ENCODE peak calls at places on chromosomes 5 and 9, in eight cellular contexts. S, O, L, U, K, E, T and G are unnamed samples.

GRCh38 chr9:132545578-132545977 is 36.8 kb upstream of the BARHL1 start:
- DNase-seq in S (no peak), O (no peak), L (no peak), U (no peak), K (no peak), E (no peak), T (no peak), G (no peak)

GRCh38 chr5:64811050-64811640 is 42.4 kb downstream of the CWC27 start:
- DNase-seq in S (no peak), O (peak), L (no peak), U (peak), K (peak), E (no peak), T (no peak), G (no peak)

GRCh38 chr9:91308144-91308543 is 53.6 kb downstream of the AUH start:
- DNase-seq in S (no peak), O (no peak), L (no peak), U (no peak), K (no peak), E (no peak), T (no peak), G (no peak)

GRCh38 chr5:79692586-79692985 is 3.0 kb downstream of the CMYA5 start:
- DNase-seq in S (no peak), O (peak), L (no peak), U (no peak), K (no peak), E (no peak), T (no peak), G (no peak)

GRCh38 chr9:76732341-76732958 is 31.8 kb upstream of the PCA3 start:
- DNase-seq in S (no peak), O (no peak), L (no peak), U (no peak), K (no peak), E (no peak), T (no peak), G (no peak)

GRCh38 chr9:83475741-83476140 is 62.5 kb downstream of the FRMD3 start:
- DNase-seq in S (no peak), O (peak), L (no peak), U (no peak), K (no peak), E (no peak), T (no peak), G (no peak)

GRCh38 chr9:128469070-128469469 is 13.3 kb downstream of the ODF2 start:
- DNase-seq in S (no peak), O (no peak), L (no peak), U (no peak), K (no peak), E (no peak), T (no peak), G (no peak)

GRCh38 chr9:90854637-90855036 is 53.0 kb downstream of the SYK start:
- DNase-seq in S (no peak), O (peak), L (no peak), U (no peak), K (no peak), E (no peak), T (no peak), G (no peak)

GRCh38 chr5:40386293-40386692 is 293.4 kb upstream of the PTGER4 start:
- DNase-seq in S (no peak), O (peak), L (no peak), U (peak), K (no peak), E (peak), T (no peak), G (no peak)
- H3K4me3 ChIP-seq in S (no peak), O (no peak), L (no peak), U (no peak), K (no peak), E (no peak), T (no peak), G (no peak)

DNA sequence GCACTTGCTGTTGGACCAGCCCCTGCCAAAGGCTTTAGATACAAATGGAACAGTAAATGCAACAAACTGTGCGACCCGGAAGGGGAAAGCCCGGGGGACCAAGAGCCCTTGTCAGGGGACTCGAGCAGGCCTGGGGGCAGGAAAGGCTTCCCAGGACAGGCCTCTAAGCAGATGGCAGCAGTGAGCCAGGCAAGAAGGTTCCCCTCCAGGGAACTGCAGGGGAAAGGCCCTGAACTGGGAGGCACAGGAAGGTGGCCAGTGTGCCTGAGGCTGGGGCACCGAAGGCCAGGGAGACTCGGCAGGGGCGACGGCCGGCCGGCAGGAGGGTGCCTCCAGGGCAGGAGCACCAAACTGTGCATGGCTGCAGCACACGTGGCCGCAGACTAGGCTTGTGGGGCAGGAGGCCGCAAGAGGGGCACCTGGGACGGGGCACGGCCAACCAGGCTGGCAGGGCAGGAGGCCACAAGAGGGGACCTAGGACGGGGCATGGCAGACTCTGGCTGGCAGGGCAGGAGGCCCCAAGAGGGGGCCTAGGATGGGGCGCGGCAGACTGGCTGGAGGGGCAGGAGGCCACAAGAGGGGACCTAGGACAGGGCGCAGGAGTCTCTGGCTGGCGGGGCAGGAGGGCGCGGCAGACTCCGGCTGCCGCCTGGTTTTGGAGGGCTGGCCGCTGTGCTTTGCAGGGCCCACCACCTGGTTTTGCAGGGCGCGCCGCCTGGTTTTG is 10.0 kb downstream of the VAV2 start:
- DNase-seq in S (no peak), O (no peak), L (no peak), U (peak), K (no peak), E (no peak), T (no peak), G (no peak)
- H3K27ac ChIP-seq in S (no peak), O (no peak), L (no peak), U (no peak), K (no peak), E (peak), T (no peak), G (no peak)

GRCh38 chr5:53002491-53002890 is 13.3 kb downstream of the ITGA2 start:
- DNase-seq in S (no peak), O (no peak), L (no peak), U (no peak), K (no peak), E (no peak), T (no peak), G (no peak)
- TF ChIP-seq CTCF in S (no peak), O (no peak), L (no peak), U (no peak), K (no peak), E (no peak), T (no peak), G (no peak)

DNA sequence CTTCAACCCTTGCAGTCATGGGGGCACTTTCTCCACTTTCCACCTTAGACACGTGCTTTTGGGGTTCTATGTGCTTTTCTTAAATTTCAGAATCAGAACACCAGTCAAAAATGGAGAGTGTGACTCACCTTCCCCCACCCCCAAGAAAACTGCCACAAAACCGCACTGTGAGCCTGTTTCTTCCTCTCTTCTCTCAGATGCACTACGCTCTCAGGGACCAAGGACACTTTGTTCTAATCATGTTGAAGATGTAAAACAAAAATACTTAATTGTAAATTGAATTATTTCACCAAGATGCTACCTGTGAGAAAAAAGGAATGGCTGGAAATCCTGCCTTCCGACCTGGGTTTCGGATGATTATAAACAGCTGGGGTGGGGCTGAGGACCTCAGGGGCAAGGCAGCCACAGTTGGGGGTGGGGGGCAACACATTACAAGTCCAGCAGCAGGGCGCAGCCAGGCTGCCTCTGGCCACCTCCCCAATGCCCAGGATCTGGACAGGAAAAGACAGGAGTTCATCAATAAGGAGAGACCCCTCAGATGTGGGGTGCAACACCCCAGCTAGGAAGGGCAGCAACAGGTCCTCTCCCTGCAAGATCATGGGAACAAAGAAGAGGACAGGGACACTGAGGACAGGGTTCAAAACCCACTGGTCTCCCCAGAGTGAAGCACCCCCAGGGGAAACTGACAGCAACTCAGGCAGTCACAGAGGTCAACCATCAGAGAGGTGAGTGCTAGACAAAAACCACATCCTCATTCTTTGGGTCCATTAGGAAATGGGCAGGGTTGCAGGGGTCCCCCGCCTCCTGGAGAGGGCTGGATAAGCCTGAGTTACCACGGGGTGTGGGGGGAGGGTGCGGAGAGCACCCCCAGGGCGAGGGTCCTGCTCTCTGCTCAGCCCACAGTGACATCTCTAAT is 33.7 kb downstream of the SEMA4D start:
- DNase-seq in S (no peak), O (no peak), L (no peak), U (no peak), K (no peak), E (peak), T (no peak), G (no peak)
- H3K4me3 ChIP-seq in S (no peak), O (no peak), L (no peak), U (no peak), K (no peak), E (no peak), T (no peak), G (no peak)

DNA sequence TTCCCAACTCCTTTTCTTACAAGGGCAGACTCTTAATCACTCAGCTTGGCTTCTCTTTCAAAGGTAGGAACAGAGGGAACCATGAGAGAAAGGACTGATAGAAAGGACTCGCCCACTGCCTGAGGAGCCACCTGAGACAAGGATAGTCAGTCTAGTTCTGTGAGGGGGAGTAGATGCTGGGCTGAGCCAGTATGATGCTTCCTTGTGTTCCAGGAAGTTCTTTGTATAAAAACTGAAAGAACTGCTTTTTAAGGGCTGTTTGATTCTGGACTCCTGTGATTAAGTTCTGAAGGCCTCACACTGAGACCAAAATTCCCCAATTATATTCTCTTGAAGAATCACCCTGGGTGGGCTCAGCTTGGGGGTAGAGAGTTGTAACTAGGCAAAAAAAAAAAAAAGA is 51.1 kb upstream of the DPYSL3 start:
- DNase-seq in S (no peak), O (no peak), L (no peak), U (peak), K (no peak), E (no peak), T (no peak), G (no peak)
- H3K27ac ChIP-seq in S (no peak), O (no peak), L (no peak), U (peak), K (no peak), E (no peak), T (no peak), G (no peak)

GRCh38 chr9:80285325-80285724 is 713.6 kb downstream of the TLE4 start:
- DNase-seq in S (no peak), O (peak), L (no peak), U (peak), K (peak), E (no peak), T (no peak), G (no peak)
- TF ChIP-seq CTCF in S (no peak), O (peak), L (no peak), U (peak), K (peak), E (no peak), T (no peak), G (no peak)

DNA sequence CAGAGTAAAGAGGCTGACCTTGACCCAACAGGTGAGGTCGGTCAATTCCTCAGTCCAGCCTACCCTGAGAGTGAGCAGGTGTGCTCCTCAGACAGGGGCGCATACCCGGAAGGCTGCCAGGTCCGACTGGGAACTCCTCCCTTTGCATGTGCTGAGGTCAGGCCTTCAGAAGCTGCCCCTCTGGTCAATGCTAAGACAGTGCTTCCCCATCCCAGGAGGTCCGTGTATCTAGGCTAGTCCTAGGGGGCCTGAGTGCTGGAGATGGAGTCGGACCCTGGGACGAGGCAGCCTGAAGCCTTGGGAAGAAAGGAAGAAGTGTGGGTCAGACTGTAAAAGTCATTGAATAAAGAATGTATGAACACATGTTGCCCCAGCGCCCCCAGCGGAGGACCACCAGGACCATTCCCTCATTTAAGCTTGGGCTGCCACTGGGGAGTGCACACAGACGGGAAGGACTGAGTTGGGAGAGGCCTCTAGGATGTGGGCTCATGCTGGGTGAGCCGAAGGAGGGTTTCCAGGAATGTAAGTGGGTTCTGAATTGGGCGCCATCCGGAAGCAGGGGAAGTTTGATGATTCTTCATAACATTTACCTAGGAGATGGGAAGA is 41.0 kb upstream of the GFPT2 start:
- DNase-seq in S (no peak), O (no peak), L (no peak), U (peak), K (no peak), E (no peak), T (no peak), G (no peak)
- H3K4me3 ChIP-seq in S (no peak), O (no peak), L (no peak), U (no peak), K (no peak), E (no peak), T (no peak), G (no peak)

GRCh38 chr9:129776566-129776937 is 23.7 kb upstream of the PTGES start:
- DNase-seq in S (no peak), O (no peak), L (no peak), U (no peak), K (no peak), E (no peak), T (no peak), G (no peak)

GRCh38 chr9:129777769-129778130 is 24.9 kb upstream of the PTGES start:
- DNase-seq in S (no peak), O (no peak), L (no peak), U (no peak), K (no peak), E (no peak), T (no peak), G (no peak)

GRCh38 chr9:129778469-129778868 is 24.5 kb upstream of the TOR1B start:
- DNase-seq in S (no peak), O (peak), L (no peak), U (no peak), K (no peak), E (no peak), T (no peak), G (no peak)

GRCh38 chr9:129775443-129775842 is 22.6 kb upstream of the PTGES start:
- DNase-seq in S (no peak), O (no peak), L (no peak), U (no peak), K (no peak), E (no peak), T (no peak), G (no peak)

GRCh38 chr9:129776938-129777768 is 24.3 kb upstream of the PTGES start:
- DNase-seq in S (peak), O (peak), L (peak), U (peak), K (peak), E (peak), T (peak), G (peak)
- H3K27ac ChIP-seq in S (peak), O (peak), L (peak), U (no peak), K (peak), E (no peak), T (peak), G (peak)